ENCODE peak calls at places on chromosomes 1 and 21, in eight cellular contexts. X is effector memory CD4-positive, alpha-beta T cell; S is aorta; B is CD8-positive, alpha-beta T cell; R is SJSA1; K is small intestine; V is GM23248; L is CD8-positive, alpha-beta memory T cell. Q is an unnamed sample. For H3K4me1, the result is how much of the 10 kb centered on the place peaks cover.

GRCh38 chr1:89126602-89127001 is 688 bp upstream of the GBP2 start:
- DNase-seq in X (no peak), S (no peak), B (no peak), R (no peak), K (peak), V (no peak), L (no peak), Q (no peak)

GRCh38 chr1:202237052-202237451 is 43.5 kb downstream of the LGR6 start:
- DNase-seq in X (no peak), S (peak), B (no peak), R (peak), K (peak), V (peak), L (peak), Q (no peak)

GRCh38 chr1:55937840-55938375 is 641.5 kb downstream of the PLPP3 start:
- DNase-seq in X (no peak), S (peak), B (no peak), R (no peak), K (no peak), V (no peak), L (no peak), Q (no peak)

GRCh38 chr1:39105841-39106765 is 80.0 kb downstream of the NDUFS5 start:
- DNase-seq in X (peak), S (peak), B (peak), R (peak), K (peak), V (peak), L (peak), Q (no peak)

GRCh38 chr1:41073971-41074370 is 52.4 kb upstream of the SLFNL1 start:
- DNase-seq in X (no peak), S (no peak), B (no peak), R (no peak), K (no peak), V (peak), L (no peak), Q (no peak)

GRCh38 chr1:172581779-172582178 is 48.8 kb downstream of the SUCO start:
- DNase-seq in X (no peak), S (no peak), B (no peak), R (no peak), K (no peak), V (peak), L (no peak), Q (no peak)

GRCh38 chr1:201530741-201531521 is 8.0 kb upstream of the NAV1 start:
- DNase-seq in X (no peak), S (peak), B (no peak), R (peak), K (peak), V (peak), L (no peak), Q (no peak)

GRCh38 chr1:203039609-203040517 is 13.6 kb downstream of the PPFIA4 start:
- DNase-seq in X (no peak), S (no peak), B (no peak), R (no peak), K (no peak), V (peak), L (no peak), Q (no peak)

GRCh38 chr1:109761227-109762038 is 2.3 kb downstream of the EPS8L3 start:
- DNase-seq in X (no peak), S (peak), B (no peak), R (peak), K (no peak), V (no peak), L (no peak), Q (no peak)

GRCh38 chr21:34962586-34963222 is 86.4 kb downstream of the RUNX1 start:
- DNase-seq in X (no peak), S (no peak), B (no peak), R (no peak), K (no peak), V (no peak), L (no peak), Q (no peak)

GRCh38 chr1:52157582-52157981 is 15.7 kb downstream of the ZFYVE9 start:
- DNase-seq in X (no peak), S (no peak), B (no peak), R (no peak), K (no peak), V (peak), L (no peak), Q (no peak)

GRCh38 chr1:116945996-116946395 is 36.3 kb downstream of the PTGFRN start:
- DNase-seq in X (no peak), S (no peak), B (no peak), R (no peak), K (no peak), V (no peak), L (no peak), Q (no peak)

GRCh38 chr1:205229916-205230700 is 2.4 kb downstream of the TMCC2 start:
- DNase-seq in X (no peak), S (no peak), B (no peak), R (no peak), K (no peak), V (peak), L (no peak), Q (no peak)

GRCh38 chr1:87252406-87252805 is 76.3 kb upstream of the LMO4 start:
- DNase-seq in X (no peak), S (no peak), B (no peak), R (no peak), K (no peak), V (peak), L (no peak), Q (no peak)

GRCh38 chr1:57908471-57908870 is 484.6 kb upstream of the DAB1 start:
- DNase-seq in X (no peak), S (no peak), B (no peak), R (no peak), K (no peak), V (no peak), L (no peak), Q (no peak)

GRCh38 chr1:209895709-209896108 is 42.3 kb upstream of the SYT14 start:
- DNase-seq in X (no peak), S (no peak), B (no peak), R (peak), K (no peak), V (peak), L (no peak), Q (no peak)

GRCh38 chr1:83799474-83800085 is 199.4 kb downstream of the TTLL7 start:
- DNase-seq in X (no peak), S (no peak), B (no peak), R (no peak), K (no peak), V (peak), L (no peak), Q (no peak)

GRCh38 chr1:235852887-235853286 is 13.8 kb downstream of the LYST start:
- DNase-seq in X (no peak), S (no peak), B (no peak), R (no peak), K (no peak), V (no peak), L (no peak), Q (no peak)

GRCh38 chr1:27633298-27633610 is 1.7 kb downstream of the FGR start:
- DNase-seq in X (no peak), S (no peak), B (no peak), R (no peak), K (no peak), V (no peak), L (no peak), Q (no peak)
- H3K4me1 ChIP-seq in X (half or more), S (under half), B (half or more), R (under half), K (under half), V (under half), L (half or more), Q (half or more)

GRCh38 chr21:44930543-44930981 is 9.3 kb upstream of the SLX9 start:
- DNase-seq in X (peak), S (peak), B (peak), R (no peak), K (no peak), V (peak), L (peak), Q (peak)
- H3K4me1 ChIP-seq in X (half or more), S (under half), B (half or more), R (half or more), K (under half), V (under half), L (half or more), Q (under half)

DNA sequence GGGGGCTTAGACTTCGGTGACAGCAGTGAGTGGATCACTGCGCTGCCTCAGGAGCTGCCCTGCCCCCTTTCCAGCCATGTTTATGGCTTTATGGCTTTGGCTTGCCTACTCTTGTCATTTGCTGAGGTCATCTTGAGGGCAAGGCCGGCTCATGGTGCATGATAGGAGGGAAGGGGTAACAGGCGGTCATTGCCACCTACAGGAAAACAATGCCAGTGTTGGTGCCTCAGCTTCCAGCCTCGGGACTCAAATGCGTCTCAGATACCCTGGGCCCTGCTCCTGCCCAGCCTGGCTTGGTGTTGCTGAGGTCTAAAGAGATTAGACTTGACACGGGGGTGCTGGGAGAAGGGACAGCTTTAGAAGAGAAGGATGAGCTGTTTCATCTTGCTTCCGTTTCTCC is 14.5 kb downstream of the KDF1 start:
- DNase-seq in X (no peak), S (no peak), B (no peak), R (no peak), K (peak), V (no peak), L (no peak), Q (no peak)
- H3K4me1 ChIP-seq in X (under half), S (under half), B (under half), R (under half), K (under half), V (under half), L (under half), Q (under half)

DNA sequence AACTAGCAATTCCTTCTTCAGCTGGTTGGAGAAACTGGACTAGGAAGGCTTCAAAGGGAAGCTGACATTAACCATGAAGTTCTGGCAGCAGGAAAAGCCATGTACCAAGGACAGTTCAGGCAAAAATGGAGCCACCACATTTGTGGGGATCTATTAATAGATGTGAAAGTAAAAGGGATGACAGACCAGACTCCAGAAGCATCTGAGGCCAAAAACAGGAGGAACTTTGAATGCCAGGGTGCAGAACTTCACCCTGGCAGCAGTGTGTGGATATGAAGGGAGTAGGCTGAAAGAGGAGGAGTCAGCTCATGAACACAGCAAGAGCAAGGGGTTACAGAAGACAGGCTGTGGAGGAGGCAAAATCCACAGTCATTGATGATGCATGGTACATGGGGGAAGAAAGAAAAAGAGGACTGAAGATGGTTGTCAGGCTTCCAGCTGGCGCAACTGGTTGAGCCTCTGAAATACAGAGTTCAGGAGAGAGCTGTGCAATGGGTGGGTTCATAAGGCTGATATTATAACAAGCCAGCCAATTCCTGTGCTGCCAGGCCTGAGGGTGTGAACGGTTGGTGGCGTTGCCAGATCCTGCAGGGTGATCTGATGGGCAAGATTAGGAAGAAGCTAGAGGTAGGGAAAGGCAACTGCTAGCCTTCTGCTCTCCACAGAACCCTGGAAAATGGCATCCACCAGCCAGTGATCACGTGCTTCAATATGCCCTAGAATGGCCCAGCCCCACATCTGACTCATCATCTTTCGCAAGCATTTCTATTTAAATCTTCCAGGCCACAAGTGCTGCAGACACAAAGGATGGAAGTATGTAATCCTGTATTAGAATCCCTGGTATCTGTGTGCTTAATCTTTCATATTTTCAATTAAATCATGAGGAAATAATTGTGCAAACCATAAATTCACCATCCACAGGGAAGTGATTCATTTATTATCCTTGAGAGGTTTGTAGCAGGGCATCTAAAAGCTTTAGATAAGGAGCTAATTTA is 81.9 kb downstream of the SLC25A24 start:
- DNase-seq in X (no peak), S (no peak), B (no peak), R (no peak), K (no peak), V (peak), L (no peak), Q (no peak)
- H3K4me1 ChIP-seq in X (under half), S (under half), B (under half), R (under half), K (under half), V (under half), L (under half), Q (under half)

GRCh38 chr21:42521805-42522204 is 8.2 kb downstream of the SLC37A1 start:
- DNase-seq in X (no peak), S (no peak), B (no peak), R (no peak), K (no peak), V (no peak), L (no peak), Q (no peak)
- H3K4me1 ChIP-seq in X (under half), S (under half), B (under half), R (under half), K (under half), V (under half), L (under half), Q (under half)

GRCh38 chr1:211546543-211546942 is 32.4 kb downstream of the SLC30A1 start:
- DNase-seq in X (no peak), S (no peak), B (no peak), R (no peak), K (no peak), V (no peak), L (no peak), Q (no peak)
- H3K4me1 ChIP-seq in X (under half), S (under half), B (under half), R (under half), K (under half), V (under half), L (under half), Q (under half)

GRCh38 chr1:31640964-31641363 is 3.7 kb downstream of the PEF1 start:
- DNase-seq in X (no peak), S (no peak), B (no peak), R (no peak), K (no peak), V (no peak), L (no peak), Q (no peak)
- H3K4me1 ChIP-seq in X (under half), S (under half), B (under half), R (under half), K (under half), V (under half), L (half or more), Q (under half)

Q was measured in naive thymus-derived CD4-positive, alpha-beta T cell.